ENCODE peak calls at places on chromosomes 13 and 19, in nine cellular contexts. One of them, this sample, is unnamed.

GRCh38 chr19:35832054-35832453 is 19.4 kb upstream of the PRODH2 start:
- DNase-seq in stimulated activated CD4-positive, alpha-beta T cell treated with anti-CD3 and anti-CD28 coated beads, Interleukin-2, amount 100 ng/mL, for 24 hours: no peak
- DNase-seq in 8988T: no peak
- DNase-seq in astrocyte: no peak
- DNase-seq in IMR-90: no peak
- DNase-seq in HepG2: no peak
- DNase-seq in osteoblast: peak
- DNase-seq in NCI-H1092: no peak
- DNase-seq in PC-3: no peak
- DNase-seq in this sample: no peak

GRCh38 chr19:14416743-14417214 is 2.4 kb downstream of the DDX39A start:
- DNase-seq in stimulated activated CD4-positive, alpha-beta T cell treated with anti-CD3 and anti-CD28 coated beads, Interleukin-2, amount 100 ng/mL, for 24 hours: no peak
- DNase-seq in 8988T: no peak
- DNase-seq in astrocyte: no peak
- DNase-seq in IMR-90: no peak
- DNase-seq in HepG2: no peak
- DNase-seq in osteoblast: no peak
- DNase-seq in NCI-H1092: no peak
- DNase-seq in PC-3: no peak
- DNase-seq in this sample: no peak

GRCh38 chr19:54188224-54188871 is 1.0 kb downstream of the MBOAT7 start:
- DNase-seq in stimulated activated CD4-positive, alpha-beta T cell treated with anti-CD3 and anti-CD28 coated beads, Interleukin-2, amount 100 ng/mL, for 24 hours: peak
- DNase-seq in 8988T: no peak
- DNase-seq in astrocyte: peak
- DNase-seq in IMR-90: peak
- DNase-seq in HepG2: no peak
- DNase-seq in osteoblast: peak
- DNase-seq in NCI-H1092: no peak
- DNase-seq in PC-3: peak
- DNase-seq in this sample: no peak

GRCh38 chr19:43624933-43625332 is 5.5 kb upstream of the ZNF428 start:
- DNase-seq in stimulated activated CD4-positive, alpha-beta T cell treated with anti-CD3 and anti-CD28 coated beads, Interleukin-2, amount 100 ng/mL, for 24 hours: peak
- DNase-seq in 8988T: no peak
- DNase-seq in astrocyte: no peak
- DNase-seq in IMR-90: peak
- DNase-seq in HepG2: no peak
- DNase-seq in osteoblast: peak
- DNase-seq in NCI-H1092: no peak
- DNase-seq in PC-3: no peak
- DNase-seq in this sample: peak

GRCh38 chr19:42473686-42474085 is 30.9 kb upstream of the CXCL17 start:
- DNase-seq in stimulated activated CD4-positive, alpha-beta T cell treated with anti-CD3 and anti-CD28 coated beads, Interleukin-2, amount 100 ng/mL, for 24 hours: no peak
- DNase-seq in 8988T: no peak
- DNase-seq in astrocyte: no peak
- DNase-seq in IMR-90: no peak
- DNase-seq in HepG2: no peak
- DNase-seq in osteoblast: no peak
- DNase-seq in NCI-H1092: no peak
- DNase-seq in PC-3: no peak
- DNase-seq in this sample: no peak

GRCh38 chr19:1264801-1265610 is 4.1 kb upstream of the CIRBP start:
- DNase-seq in stimulated activated CD4-positive, alpha-beta T cell treated with anti-CD3 and anti-CD28 coated beads, Interleukin-2, amount 100 ng/mL, for 24 hours: no peak
- DNase-seq in 8988T: peak
- DNase-seq in astrocyte: peak
- DNase-seq in IMR-90: peak
- DNase-seq in HepG2: peak
- DNase-seq in osteoblast: peak
- DNase-seq in NCI-H1092: no peak
- DNase-seq in PC-3: peak
- DNase-seq in this sample: peak

GRCh38 chr13:24541127-24541475 is 28.5 kb upstream of the PARP4 start:
- DNase-seq in stimulated activated CD4-positive, alpha-beta T cell treated with anti-CD3 and anti-CD28 coated beads, Interleukin-2, amount 100 ng/mL, for 24 hours: no peak
- DNase-seq in 8988T: no peak
- DNase-seq in astrocyte: no peak
- DNase-seq in IMR-90: no peak
- DNase-seq in HepG2: no peak
- DNase-seq in osteoblast: no peak
- DNase-seq in NCI-H1092: no peak
- DNase-seq in PC-3: no peak
- DNase-seq in this sample: no peak

GRCh38 chr19:35716985-35717664 is 678 bp upstream of the KMT2B start:
- DNase-seq in stimulated activated CD4-positive, alpha-beta T cell treated with anti-CD3 and anti-CD28 coated beads, Interleukin-2, amount 100 ng/mL, for 24 hours: peak
- DNase-seq in 8988T: peak
- DNase-seq in astrocyte: peak
- DNase-seq in IMR-90: peak
- DNase-seq in HepG2: peak
- DNase-seq in osteoblast: peak
- DNase-seq in NCI-H1092: no peak
- DNase-seq in PC-3: peak
- DNase-seq in this sample: peak

GRCh38 chr13:49783865-49784264 is 8.6 kb downstream of the KPNA3 start:
- DNase-seq in stimulated activated CD4-positive, alpha-beta T cell treated with anti-CD3 and anti-CD28 coated beads, Interleukin-2, amount 100 ng/mL, for 24 hours: no peak
- DNase-seq in 8988T: no peak
- DNase-seq in astrocyte: no peak
- DNase-seq in IMR-90: no peak
- DNase-seq in HepG2: no peak
- DNase-seq in osteoblast: no peak
- DNase-seq in NCI-H1092: no peak
- DNase-seq in PC-3: no peak
- DNase-seq in this sample: no peak

GRCh38 chr19:55301459-55302331 is 17.9 kb downstream of the BRSK1 start:
- DNase-seq in stimulated activated CD4-positive, alpha-beta T cell treated with anti-CD3 and anti-CD28 coated beads, Interleukin-2, amount 100 ng/mL, for 24 hours: peak
- DNase-seq in 8988T: peak
- DNase-seq in astrocyte: peak
- DNase-seq in IMR-90: peak
- DNase-seq in HepG2: peak
- DNase-seq in osteoblast: peak
- DNase-seq in NCI-H1092: peak
- DNase-seq in PC-3: peak
- DNase-seq in this sample: peak

GRCh38 chr13:29810898-29811297 is 39.5 kb downstream of the UBL3 start:
- DNase-seq in stimulated activated CD4-positive, alpha-beta T cell treated with anti-CD3 and anti-CD28 coated beads, Interleukin-2, amount 100 ng/mL, for 24 hours: no peak
- DNase-seq in 8988T: no peak
- DNase-seq in astrocyte: no peak
- DNase-seq in IMR-90: no peak
- DNase-seq in HepG2: no peak
- DNase-seq in osteoblast: no peak
- DNase-seq in NCI-H1092: no peak
- DNase-seq in PC-3: no peak
- DNase-seq in this sample: no peak

GRCh38 chr19:53908106-53908932 is 759 bp upstream of the CACNG7 start:
- DNase-seq in stimulated activated CD4-positive, alpha-beta T cell treated with anti-CD3 and anti-CD28 coated beads, Interleukin-2, amount 100 ng/mL, for 24 hours: peak
- DNase-seq in 8988T: peak
- DNase-seq in astrocyte: peak
- DNase-seq in IMR-90: peak
- DNase-seq in HepG2: no peak
- DNase-seq in osteoblast: peak
- DNase-seq in NCI-H1092: no peak
- DNase-seq in PC-3: peak
- DNase-seq in this sample: no peak

GRCh38 chr13:39952244-39953233 is 297.1 kb downstream of the COG6 start:
- DNase-seq in stimulated activated CD4-positive, alpha-beta T cell treated with anti-CD3 and anti-CD28 coated beads, Interleukin-2, amount 100 ng/mL, for 24 hours: no peak
- DNase-seq in 8988T: no peak
- DNase-seq in astrocyte: peak
- DNase-seq in IMR-90: peak
- DNase-seq in HepG2: no peak
- DNase-seq in osteoblast: no peak
- DNase-seq in NCI-H1092: no peak
- DNase-seq in PC-3: no peak
- DNase-seq in this sample: no peak